ENCODE peak calls at places on chromosomes 6 and 20, in ten cellular contexts. D is tibial artery; I is heart left ventricle; B is breast epithelium; E is body of pancreas; W is CD4-positive, CD25-positive, alpha-beta regulatory T cell; Z is A673; F is small intestine; J is esophagus muscularis mucosa; U is ascending aorta. L is an unnamed sample.
A peak's percentile ranks its signal among the peaks of the same experiment; 100 is the strongest.

GRCh38 chr20:20363449-20364015 is 4.4 kb upstream of the INSM1 start:
- DNase-seq in D (no peak), I (no peak), B (no peak), E (no peak), W (no peak), Z (no peak), F (no peak), J (no peak), U (no peak), L (peak; percentile 17)

GRCh38 chr20:58478141-58478805 is 36.9 kb downstream of the APCDD1L start:
- DNase-seq in D (no peak), I (no peak), B (no peak), E (no peak), W (no peak), Z (no peak), F (no peak), J (no peak), U (no peak), L (no peak)

GRCh38 chr6:169387809-169388383 is 134.2 kb upstream of the THBS2 start:
- DNase-seq in D (no peak), I (no peak), B (no peak), E (no peak), W (no peak), Z (no peak), F (no peak), J (peak; percentile 57), U (no peak), L (no peak)

GRCh38 chr6:17865798-17866725 is 121.4 kb downstream of the KIF13A start:
- DNase-seq in D (peak; percentile 92), I (peak; percentile 66), B (no peak), E (peak; percentile 15), W (no peak), Z (no peak), F (no peak), J (peak; percentile 92), U (peak; percentile 86), L (no peak)

GRCh38 chr6:108564178-108564577 is 3.5 kb downstream of the FOXO3 start:
- DNase-seq in D (no peak), I (no peak), B (no peak), E (no peak), W (peak; percentile 44), Z (no peak), F (no peak), J (no peak), U (no peak), L (no peak)

GRCh38 chr20:57938158-57939108 is 228.6 kb upstream of the PMEPA1 start:
- DNase-seq in D (no peak), I (no peak), B (no peak), E (no peak), W (no peak), Z (no peak), F (no peak), J (no peak), U (no peak), L (no peak)

GRCh38 chr6:144586986-144587385 is 301.9 kb downstream of the UTRN start:
- DNase-seq in D (no peak), I (no peak), B (no peak), E (no peak), W (no peak), Z (peak; percentile 62), F (no peak), J (no peak), U (no peak), L (peak; percentile 21)

GRCh38 chr6:158503846-158504245 is 56.0 kb upstream of the TMEM181 start:
- DNase-seq in D (no peak), I (no peak), B (no peak), E (no peak), W (no peak), Z (no peak), F (no peak), J (no peak), U (no peak), L (no peak)

GRCh38 chr6:75735491-75736186 is 13.4 kb upstream of the MYO6 start:
- DNase-seq in D (no peak), I (no peak), B (no peak), E (peak; percentile 29), W (no peak), Z (peak; percentile 24), F (peak; percentile 85), J (no peak), U (no peak), L (no peak)

GRCh38 chr6:45653117-45653883 is 275.6 kb upstream of the SUPT3H start:
- DNase-seq in D (no peak), I (no peak), B (no peak), E (no peak), W (no peak), Z (no peak), F (no peak), J (no peak), U (no peak), L (no peak)

DNA sequence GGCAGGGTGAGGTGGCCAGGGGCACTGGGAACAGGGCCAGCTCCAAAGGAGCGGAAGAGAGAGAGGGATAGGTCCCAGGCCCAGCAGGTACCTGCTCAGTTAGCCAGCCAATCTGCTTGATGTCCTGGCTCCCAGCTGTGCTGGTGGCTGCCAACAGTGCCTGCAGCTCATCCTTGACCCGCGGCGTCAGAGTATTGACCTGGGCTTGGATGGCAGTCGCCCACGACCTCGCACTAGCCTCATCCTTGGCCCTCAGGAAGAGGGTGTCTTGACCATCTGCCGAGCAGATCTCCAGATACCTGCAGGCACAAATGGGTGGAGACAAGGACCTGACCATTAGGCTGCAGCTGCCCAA is 11.1 kb upstream of the CDK5RAP1 start:
- DNase-seq in D (no peak), I (no peak), B (no peak), E (no peak), W (no peak), Z (no peak), F (no peak), J (no peak), U (no peak), L (no peak)
- H3K9me3 ChIP-seq in D (no peaks in the 10 kb centered on the region), I (no peaks in the 10 kb centered on the region), B (no peaks in the 10 kb centered on the region), E (no peaks in the 10 kb centered on the region), W (no peaks in the 10 kb centered on the region), Z (no peaks in the 10 kb centered on the region), F (no peaks in the 10 kb centered on the region), J (no peaks in the 10 kb centered on the region), U (no peaks in the 10 kb centered on the region), L (no peaks in the 10 kb centered on the region)

GRCh38 chr6:78150425-78150824 is 497.6 kb downstream of the MEI4 start:
- DNase-seq in D (no peak), I (no peak), B (no peak), E (no peak), W (no peak), Z (no peak), F (no peak), J (no peak), U (no peak), L (no peak)
- H3K9me3 ChIP-seq in D (no peaks in the 10 kb centered on the region), I (no peaks in the 10 kb centered on the region), B (no peaks in the 10 kb centered on the region), E (no peaks in the 10 kb centered on the region), W (no peaks in the 10 kb centered on the region), Z (peaks cover 15% of the 10 kb centered on the region), F (no peaks in the 10 kb centered on the region), J (no peaks in the 10 kb centered on the region), U (no peaks in the 10 kb centered on the region), L (no peaks in the 10 kb centered on the region)

DNA sequence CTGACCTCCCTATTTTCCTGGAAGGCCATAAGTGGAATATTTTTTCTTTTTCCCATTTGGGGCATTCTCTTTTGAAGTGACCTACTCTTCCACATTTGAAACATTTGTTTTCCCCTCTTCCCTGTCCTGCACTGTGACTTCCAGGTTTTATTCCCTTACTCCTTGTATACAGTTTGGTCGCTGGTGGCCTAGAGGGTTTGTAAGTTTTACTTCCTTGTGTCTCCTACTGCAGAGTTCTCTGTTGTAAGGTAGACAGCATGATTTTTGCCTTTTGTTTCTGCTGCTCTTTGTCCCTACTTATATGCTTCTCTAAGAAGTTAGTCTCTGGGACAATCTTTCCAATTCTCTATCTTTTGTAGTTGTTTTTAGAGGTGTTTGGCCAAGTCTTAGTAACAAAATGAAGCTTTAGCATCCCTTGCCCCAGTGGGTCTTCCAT is 7.4 kb upstream of the ZNFX1 start:
- DNase-seq in D (no peak), I (no peak), B (no peak), E (no peak), W (no peak), Z (no peak), F (no peak), J (no peak), U (no peak), L (no peak)
- H3K9me3 ChIP-seq in D (no peaks in the 10 kb centered on the region), I (peaks cover 32% of the 10 kb centered on the region), B (peaks cover 50% of the 10 kb centered on the region), E (no peaks in the 10 kb centered on the region), W (peaks cover 73% of the 10 kb centered on the region), Z (peaks cover 37% of the 10 kb centered on the region), F (peaks cover 1% of the 10 kb centered on the region), J (peaks cover 5% of the 10 kb centered on the region), U (peaks cover 44% of the 10 kb centered on the region), L (peaks cover 13% of the 10 kb centered on the region)

DNA sequence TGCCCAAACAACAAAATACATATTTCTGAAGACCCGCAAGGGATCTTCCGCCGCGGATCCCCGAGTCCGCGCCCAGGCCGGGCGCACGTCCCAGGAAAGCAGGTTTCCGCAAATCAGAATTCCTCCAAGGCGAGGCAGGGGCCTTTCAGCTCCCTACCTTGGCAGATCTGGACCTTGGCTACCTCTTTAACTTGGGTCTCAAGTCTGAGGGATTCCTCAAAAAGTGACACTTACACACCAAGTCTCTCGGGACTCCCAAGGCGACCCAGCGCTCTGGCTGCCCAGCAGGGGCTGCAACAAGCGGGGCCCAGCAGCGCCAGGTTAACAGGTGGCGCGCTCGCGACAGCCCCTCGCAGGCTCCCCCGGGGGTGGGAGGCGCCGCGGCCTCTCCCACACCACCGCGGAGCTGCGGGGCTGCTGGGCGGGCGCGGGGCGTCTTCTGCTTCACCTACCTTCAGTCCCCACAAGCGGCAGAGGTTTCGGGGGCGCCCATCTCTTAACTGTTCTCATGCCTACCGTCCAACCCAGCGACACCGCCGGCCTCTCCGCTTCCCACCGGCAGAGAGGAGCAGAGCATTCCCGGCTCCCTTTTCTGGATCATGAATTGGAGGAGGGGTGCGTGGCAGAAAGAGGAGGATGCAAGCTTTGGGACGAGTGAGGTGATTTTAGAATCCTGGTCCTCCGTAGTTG is 414 bp downstream of the SIM1 start:
- DNase-seq in D (no peak), I (no peak), B (no peak), E (no peak), W (no peak), Z (no peak), F (no peak), J (peak; percentile 75), U (no peak), L (no peak)
- H3K9me3 ChIP-seq in D (no peaks in the 10 kb centered on the region), I (no peaks in the 10 kb centered on the region), B (peaks cover 4% of the 10 kb centered on the region), E (no peaks in the 10 kb centered on the region), W (peaks cover 12% of the 10 kb centered on the region), Z (no peaks in the 10 kb centered on the region), F (no peaks in the 10 kb centered on the region), J (no peaks in the 10 kb centered on the region), U (no peaks in the 10 kb centered on the region), L (no peaks in the 10 kb centered on the region)

GRCh38 chr6:9851541-9852380 is 563.1 kb downstream of the TFAP2A start:
- DNase-seq in D (no peak), I (no peak), B (no peak), E (no peak), W (no peak), Z (peak; percentile 24), F (no peak), J (no peak), U (no peak), L (no peak)

GRCh38 chr6:9848094-9848493 is 566.8 kb downstream of the TFAP2A start:
- DNase-seq in D (no peak), I (no peak), B (no peak), E (no peak), W (no peak), Z (no peak), F (no peak), J (no peak), U (no peak), L (no peak)

DNA sequence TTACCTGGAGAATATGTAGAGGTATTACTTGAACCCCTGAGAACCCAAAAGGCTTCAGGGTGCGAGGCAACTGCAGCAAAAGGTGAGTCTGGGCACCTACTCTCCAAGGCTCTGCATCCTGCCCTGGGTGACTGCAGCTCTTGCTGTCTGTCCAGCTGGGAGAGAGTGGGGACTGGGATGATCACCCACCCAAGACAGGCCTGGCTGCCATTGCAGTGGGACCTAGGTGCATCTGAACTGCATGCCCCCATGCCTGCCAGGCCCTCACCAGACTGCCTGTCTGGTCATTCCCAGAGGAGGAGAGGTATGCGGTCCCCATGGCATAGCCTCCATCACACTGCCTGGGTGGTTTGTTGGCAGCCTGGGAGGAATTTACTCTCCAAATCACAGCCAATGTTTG is 563.9 kb downstream of the TFAP2A start:
- DNase-seq in D (no peak), I (no peak), B (no peak), E (no peak), W (no peak), Z (no peak), F (no peak), J (no peak), U (no peak), L (no peak)
- H3K9me3 ChIP-seq in D (no peaks in the 10 kb centered on the region), I (peaks cover 16% of the 10 kb centered on the region), B (peaks cover 20% of the 10 kb centered on the region), E (no peaks in the 10 kb centered on the region), W (peaks cover 11% of the 10 kb centered on the region), Z (peaks cover 29% of the 10 kb centered on the region), F (no peaks in the 10 kb centered on the region), J (no peaks in the 10 kb centered on the region), U (peaks cover 13% of the 10 kb centered on the region), L (no peaks in the 10 kb centered on the region)